ENCODE peak calls at places on chromosomes 12 and 14, in six cellular contexts. J is fibroblast of pulmonary artery, X is stomach, D is IMR-90, L is fibroblast of lung, Q is lung. R is an unnamed sample.

GRCh38 chr14:51880810-51881580 is 20.6 kb downstream of the GNG2 start:
- DNase-seq in J (peak), X (no peak), D (no peak), L (no peak), Q (no peak), R (no peak)

GRCh38 chr12:124032265-124032886 is 59.4 kb downstream of the ZNF664 start:
- DNase-seq in J (peak), X (peak), D (peak), L (peak), Q (no peak), R (no peak)

GRCh38 chr12:10362325-10362724 is 27.5 kb downstream of the KLRK1 start:
- DNase-seq in J (no peak), X (no peak), D (no peak), L (no peak), Q (no peak), R (no peak)

GRCh38 chr14:74804219-74804825 is 41.2 kb downstream of the YLPM1 start:
- DNase-seq in J (peak), X (no peak), D (peak), L (peak), Q (no peak), R (no peak)

GRCh38 chr12:28367993-28368392 is 177.7 kb downstream of the CCDC91 start:
- DNase-seq in J (no peak), X (no peak), D (no peak), L (no peak), Q (no peak), R (no peak)

GRCh38 chr14:92963301-92964123 is 40.6 kb downstream of the CHGA start:
- DNase-seq in J (no peak), X (no peak), D (no peak), L (no peak), Q (no peak), R (no peak)

GRCh38 chr12:69545081-69545480 is 40.2 kb upstream of the CCT2 start:
- DNase-seq in J (no peak), X (no peak), D (no peak), L (no peak), Q (no peak), R (no peak)

GRCh38 chr14:34172477-34173368 is 221.8 kb upstream of the EGLN3 start:
- DNase-seq in J (no peak), X (no peak), D (no peak), L (no peak), Q (no peak), R (no peak)

GRCh38 chr12:39441963-39442894 is 691 bp downstream of the KIF21A start:
- DNase-seq in J (peak), X (peak), D (no peak), L (peak), Q (peak), R (peak)
- TF ChIP-seq CTCF in J (no peak), X (no peak), D (no peak), L (no peak), Q (no peak), R (no peak)

GRCh38 chr14:103695331-103696026 is 19.8 kb downstream of the XRCC3 start:
- DNase-seq in J (no peak), X (no peak), D (no peak), L (no peak), Q (no peak), R (no peak)
- H3K4me3 ChIP-seq in J (no peak), X (no peak), D (no peak), L (no peak), Q (no peak), R (no peak)

GRCh38 chr12:64801381-64801780 is 23.1 kb upstream of the TBC1D30 start:
- DNase-seq in J (no peak), X (no peak), D (no peak), L (peak), Q (no peak), R (no peak)
- TF ChIP-seq CTCF in J (peak), X (no peak), D (peak), L (peak), Q (no peak), R (peak)

DNA sequence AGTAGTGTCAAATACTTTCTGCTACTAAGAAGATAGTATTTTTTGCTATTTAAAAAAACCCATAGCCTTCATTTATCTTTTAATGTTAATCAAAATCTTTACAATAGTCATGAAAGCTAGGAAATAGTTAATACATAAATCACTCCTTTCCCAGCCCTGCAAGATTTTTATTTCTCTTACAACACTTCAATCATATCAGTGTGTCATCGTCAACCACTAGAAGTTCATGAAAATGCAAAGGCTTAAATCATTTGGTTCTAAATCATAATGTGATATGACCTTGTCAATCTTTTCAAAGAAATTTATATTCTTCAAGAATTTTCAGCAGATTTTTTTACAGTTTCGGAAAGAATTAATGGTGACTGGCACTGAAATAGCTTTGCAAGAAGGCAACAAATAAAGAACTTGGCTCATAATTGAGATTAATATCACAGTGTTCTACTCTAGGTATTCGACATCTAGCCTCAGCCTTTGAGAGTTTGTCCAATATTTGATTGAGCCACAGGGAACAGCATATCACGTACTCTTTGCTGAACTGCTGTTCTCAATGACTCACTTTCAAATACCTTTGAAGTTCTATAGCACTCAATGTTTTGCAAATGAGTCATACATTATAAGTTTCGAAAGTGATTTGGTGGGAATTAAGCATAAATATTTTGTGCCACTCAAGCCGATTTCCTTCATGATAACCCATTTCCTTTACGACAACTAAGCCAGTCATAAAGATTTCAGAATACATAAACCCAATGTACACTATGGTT is 383.9 kb upstream of the FOXG1 start:
- DNase-seq in J (peak), X (no peak), D (no peak), L (peak), Q (no peak), R (peak)
- H3K4me3 ChIP-seq in J (no peak), X (no peak), D (no peak), L (no peak), Q (no peak), R (no peak)